ENCODE peak calls at places on chromosomes 3 and 15, in four cellular contexts. One of them, this sample, is unnamed.
A peak's percentile ranks its signal among the peaks of the same experiment; 100 is the strongest.

GRCh38 chr15:75905231-75905630 is 1.6 kb downstream of the FBXO22 start:
- DNase-seq in neuronal stem cell: no peak
- DNase-seq in H9: no peak
- DNase-seq in H1: no peak
- DNase-seq in this sample: no peak

GRCh38 chr3:136772709-136773108 is 20.5 kb upstream of the STAG1 start:
- DNase-seq in neuronal stem cell: no peak
- DNase-seq in H9: no peak
- DNase-seq in H1: no peak
- DNase-seq in this sample: peak; percentile 57

GRCh38 chr3:117322866-117323265 is 613.3 kb downstream of the TUSC7 start:
- DNase-seq in neuronal stem cell: peak; percentile 6
- DNase-seq in H9: no peak
- DNase-seq in H1: no peak
- DNase-seq in this sample: peak; percentile 54

GRCh38 chr15:74333093-74333492 is 34.4 kb downstream of the CYP11A1 start:
- DNase-seq in neuronal stem cell: no peak
- DNase-seq in H9: no peak
- DNase-seq in H1: no peak
- DNase-seq in this sample: no peak

GRCh38 chr3:134543113-134543512 is 57.3 kb downstream of the CEP63 start:
- DNase-seq in neuronal stem cell: no peak
- DNase-seq in H9: no peak
- DNase-seq in H1: no peak
- DNase-seq in this sample: no peak

GRCh38 chr3:179071161-179071568 is 444 bp downstream of the ZMAT3 start:
- DNase-seq in neuronal stem cell: no peak
- DNase-seq in H9: no peak
- DNase-seq in H1: no peak
- DNase-seq in this sample: peak; percentile 33

GRCh38 chr15:33029247-33029646 is 165.3 kb downstream of the FMN1 start:
- DNase-seq in neuronal stem cell: no peak
- DNase-seq in H9: no peak
- DNase-seq in H1: no peak
- DNase-seq in this sample: no peak

GRCh38 chr15:79089890-79090486 is 592 bp downstream of the RASGRF1 start:
- DNase-seq in neuronal stem cell: peak; percentile 15
- DNase-seq in H9: peak; percentile 58
- DNase-seq in H1: no peak
- DNase-seq in this sample: peak; percentile 67

GRCh38 chr15:70149667-70150404 is 52.1 kb upstream of the TLE3 start:
- DNase-seq in neuronal stem cell: no peak
- DNase-seq in H9: no peak
- DNase-seq in H1: no peak
- DNase-seq in this sample: peak; percentile 84

GRCh38 chr3:141094851-141095545 is 43.9 kb downstream of the SPSB4 start:
- DNase-seq in neuronal stem cell: peak; percentile 80
- DNase-seq in H9: no peak
- DNase-seq in H1: no peak
- DNase-seq in this sample: no peak

DNA sequence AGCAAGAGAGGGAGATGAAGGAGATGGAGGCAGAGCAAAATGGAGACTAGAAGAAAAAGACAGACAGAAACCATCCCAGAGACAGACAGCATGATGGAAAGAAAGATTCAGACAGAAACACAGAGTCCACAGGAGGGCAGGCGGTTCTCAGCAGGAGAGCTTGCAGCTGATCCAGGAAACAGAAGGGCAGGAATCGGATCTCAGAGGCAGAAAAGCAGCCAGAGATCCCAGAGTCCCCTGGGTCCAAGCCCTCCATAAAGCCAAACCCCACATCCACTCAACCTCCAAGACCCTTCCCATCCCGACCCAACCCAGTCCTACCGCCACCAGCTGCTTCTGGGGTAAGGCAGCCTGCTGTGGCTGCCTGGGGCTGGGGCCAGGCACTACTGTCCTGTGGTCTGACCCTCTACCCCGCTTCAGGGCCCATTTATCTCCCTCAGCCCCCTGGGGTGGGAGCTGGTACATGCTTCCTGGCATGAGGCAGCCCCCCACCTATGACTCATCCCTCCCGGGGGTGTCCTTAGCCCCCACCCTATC is at the start of gene UCN2:
- DNase-seq in neuronal stem cell: no peak
- DNase-seq in H9: no peak
- DNase-seq in H1: no peak
- DNase-seq in this sample: no peak
- H3K27ac ChIP-seq in neuronal stem cell: peak within 1 kb of the TSS; percentile 7
- H3K27ac ChIP-seq in H9: no peak within 1 kb of the TSS
- H3K27ac ChIP-seq in H1: no peak within 1 kb of the TSS
- H3K27ac ChIP-seq in this sample: no peak within 1 kb of the TSS

GRCh38 chr3:16066545-16066944 is 107.9 kb upstream of the GALNT15 start:
- DNase-seq in neuronal stem cell: no peak
- DNase-seq in H9: no peak
- DNase-seq in H1: no peak
- DNase-seq in this sample: no peak
- H2AK5ac ChIP-seq in neuronal stem cell: no peak overlapping the region
- H2AK5ac ChIP-seq in H9: no peak overlapping the region
- H2AK5ac ChIP-seq in H1: no peak overlapping the region
- H2AK5ac ChIP-seq in this sample: no peak overlapping the region

DNA sequence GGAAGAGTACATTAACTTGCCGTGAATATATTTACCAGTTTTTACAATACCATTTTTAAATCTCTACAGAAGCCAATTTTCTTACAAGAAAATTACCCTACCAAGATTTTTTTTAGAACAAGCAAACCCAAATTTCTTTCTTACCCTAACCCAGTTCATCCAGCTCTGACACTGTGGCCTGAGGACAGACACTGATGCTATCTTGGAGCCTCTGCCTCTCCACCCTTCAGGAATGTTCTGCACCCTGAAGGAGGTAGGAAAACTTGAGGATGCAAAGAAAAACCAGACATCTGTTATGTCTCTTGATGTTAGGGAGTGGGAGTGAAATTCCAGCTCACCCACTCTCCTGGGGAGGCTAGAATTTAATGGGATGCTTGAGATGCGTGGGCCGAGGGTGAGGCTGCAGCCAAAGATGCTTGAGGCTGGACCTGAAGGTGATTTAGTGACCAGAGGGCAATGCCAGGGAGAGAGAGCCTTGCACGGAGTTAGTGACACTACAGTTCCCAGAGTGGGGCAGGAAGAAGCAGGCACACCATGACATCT is 69.9 kb downstream of the LIPC start:
- DNase-seq in neuronal stem cell: no peak
- DNase-seq in H9: no peak
- DNase-seq in H1: no peak
- DNase-seq in this sample: no peak
- H3K4ac ChIP-seq in neuronal stem cell: no peak overlapping the region
- H3K4ac ChIP-seq in H9: no peak overlapping the region
- H3K4ac ChIP-seq in H1: no peak overlapping the region
- H3K4ac ChIP-seq in this sample: no peak overlapping the region

GRCh38 chr3:108412351-108412750 is 98.0 kb downstream of the MYH15 start:
- DNase-seq in neuronal stem cell: no peak
- DNase-seq in H9: no peak
- DNase-seq in H1: no peak
- DNase-seq in this sample: no peak
- H3K27ac ChIP-seq in neuronal stem cell: no peak overlapping the region
- H3K27ac ChIP-seq in H9: no peak overlapping the region
- H3K27ac ChIP-seq in H1: no peak overlapping the region
- H3K27ac ChIP-seq in this sample: no peak overlapping the region

This sample was measured in mesendoderm.